ENCODE peak calls at places on chromosome 1, in ten cellular contexts. E is activated CD4-positive, alpha-beta memory T cell treated with anti-CD3 and anti-CD28 coated beads for 36 hours; Z is HT1080; S is fibroblast of mammary gland; A is mesothelial cell of epicardium; T is glutamatergic neuron; L is amniotic stem cell; P is activated T-helper 1 cell treated with anti-CD3 and anti-CD28 coated beads, Interleukin-12 subunit alpha, Interleukin-12 subunit beta, Interleukin-2, Interleukin-4 antibody, amounts not matched to agents 30 ng/mL and 10 ng/mL and 1 ng/mL, durations not matched to agents 14 hours and 24 hours and 36 hours; Y is AG09309; R is NAMALWA. K is an unnamed sample.
A peak's percentile ranks its signal among the peaks of the same experiment; 100 is the strongest.

GRCh38 chr1:60108223-60108622 is 34.7 kb upstream of the C1orf87 start:
- DNase-seq in T (no peak), R (no peak), L (no peak), E (no peak), Z (no peak), A (no peak), S (no peak), P (no peak), Y (no peak), K (no peak)

GRCh38 chr1:151619489-151620093 is 7.7 kb downstream of the SNX27 start:
- DNase-seq in L (no peak), Y (no peak), R (no peak), A (no peak), S (peak; percentile 57), Z (peak; percentile 31), E (no peak), P (no peak), T (no peak), K (no peak)

GRCh38 chr1:9561429-9561828 is 22.2 kb downstream of the SLC25A33 start:
- DNase-seq in Y (peak; percentile 83), T (no peak), P (no peak), L (peak; percentile 62), E (no peak), S (peak; percentile 95), R (peak; percentile 49), A (no peak), Z (peak; percentile 55), K (no peak)

GRCh38 chr1:221810406-221810805 is 68.5 kb upstream of the DUSP10 start:
- DNase-seq in R (no peak), T (no peak), E (no peak), Y (no peak), L (peak; percentile 68), A (no peak), P (no peak), Z (peak; percentile 92), S (peak; percentile 73), K (no peak)

GRCh38 chr1:200818248-200818647 is 54.5 kb upstream of the GPR25 start:
- DNase-seq in A (no peak), Z (no peak), P (no peak), L (no peak), S (no peak), T (no peak), E (no peak), R (no peak), Y (no peak), K (no peak)

GRCh38 chr1:201307760-201308499 is 24.6 kb downstream of the PKP1 start:
- DNase-seq in L (no peak), E (no peak), Y (no peak), Z (no peak), T (no peak), P (no peak), R (no peak), S (no peak), A (no peak), K (no peak)

GRCh38 chr1:234724517-234725176 is 114.7 kb upstream of the IRF2BP2 start:
- DNase-seq in S (no peak), R (no peak), Y (no peak), T (no peak), L (no peak), Z (no peak), E (peak; percentile 47), A (peak; percentile 72), P (peak; percentile 17), K (no peak)

GRCh38 chr1:154423303-154423987 is 18.3 kb downstream of the IL6R start:
- DNase-seq in Y (no peak), P (no peak), L (no peak), Z (peak; percentile 73), E (peak; percentile 79), A (no peak), S (peak; percentile 73), R (no peak), T (no peak), K (no peak)

GRCh38 chr1:221884821-221885220 is 142.9 kb upstream of the DUSP10 start:
- DNase-seq in Y (no peak), L (no peak), A (no peak), P (no peak), S (no peak), R (no peak), T (no peak), Z (no peak), E (no peak), K (no peak)

GRCh38 chr1:6538958-6539357 is 15.4 kb downstream of the NOL9 start:
- DNase-seq in P (no peak), Y (no peak), A (no peak), T (no peak), Z (no peak), S (peak; percentile 53), L (no peak), R (no peak), E (no peak), K (no peak)

GRCh38 chr1:205505791-205506190 is 1.3 kb downstream of the CDK18 start:
- DNase-seq in A (no peak), S (no peak), L (no peak), P (no peak), R (no peak), Y (no peak), Z (no peak), T (no peak), E (no peak), K (no peak)

GRCh38 chr1:111656093-111657017 is 36.8 kb downstream of the RAP1A start:
- DNase-seq in T (no peak), Y (peak; percentile 31), R (peak; percentile 50), S (peak; percentile 73), L (peak; percentile 43), Z (peak; percentile 48), A (no peak), P (no peak), E (no peak), K (no peak)

GRCh38 chr1:177424746-177425145 is 254.0 kb downstream of the BRINP2 start:
- DNase-seq in S (peak; percentile 62), E (no peak), R (no peak), Y (no peak), T (no peak), Z (peak; percentile 24), L (no peak), P (no peak), A (no peak), K (no peak)

GRCh38 chr1:170001266-170001665 is 73.2 kb downstream of the KIFAP3 start:
- DNase-seq in T (no peak), P (no peak), L (no peak), Y (peak; percentile 37), S (no peak), Z (no peak), R (no peak), E (no peak), A (no peak), K (no peak)

GRCh38 chr1:59971464-59971911 is 44.9 kb upstream of the CYP2J2 start:
- DNase-seq in A (peak; percentile 87), P (peak; percentile 15), Z (peak; percentile 56), E (peak; percentile 60), S (peak; percentile 62), L (peak; percentile 39), Y (no peak), R (peak; percentile 56), T (peak; percentile 88), K (peak; percentile 10)

GRCh38 chr1:155130272-155131006 is 2.8 kb downstream of the EFNA1 start:
- DNase-seq in A (no peak), Y (no peak), R (no peak), E (no peak), Z (no peak), L (no peak), S (no peak), T (no peak), P (no peak), K (no peak)

GRCh38 chr1:95323117-95323516 is 89.1 kb downstream of the RWDD3 start:
- DNase-seq in R (no peak), A (no peak), T (no peak), S (peak; percentile 31), Y (no peak), L (no peak), Z (peak; percentile 48), P (no peak), E (no peak), K (no peak)

GRCh38 chr1:3211996-3212395 is 143.0 kb downstream of the PRDM16 start:
- DNase-seq in Y (no peak), Z (no peak), L (no peak), S (no peak), P (no peak), R (no peak), T (no peak), A (no peak), E (no peak), K (no peak)

GRCh38 chr1:247936415-247936814 is 11.7 kb downstream of the OR2AJ1 start:
- DNase-seq in T (no peak), Y (no peak), R (no peak), A (no peak), Z (no peak), L (no peak), P (no peak), S (no peak), E (no peak), K (no peak)

GRCh38 chr1:2595261-2595811 is 8.8 kb downstream of the PRXL2B start:
- DNase-seq in S (no peak), P (no peak), L (no peak), Y (no peak), T (no peak), E (no peak), R (no peak), Z (no peak), A (no peak), K (no peak)

GRCh38 chr1:68168545-68169065 is 63.7 kb downstream of the WLS start:
- DNase-seq in R (no peak), T (no peak), Z (no peak), S (no peak), Y (no peak), A (no peak), L (no peak), E (no peak), P (no peak), K (no peak)

GRCh38 chr1:204080163-204080903 is 7.4 kb downstream of the SOX13 start:
- DNase-seq in P (no peak), A (peak; percentile 79), S (peak; percentile 84), R (no peak), E (no peak), Y (no peak), T (peak; percentile 41), L (peak; percentile 39), Z (peak; percentile 72), K (no peak)

GRCh38 chr1:95287825-95288224 is 53.8 kb downstream of the RWDD3 start:
- DNase-seq in E (no peak), S (no peak), Y (no peak), A (no peak), L (no peak), T (no peak), R (no peak), Z (no peak), P (no peak), K (no peak)

GRCh38 chr1:39668111-39668510 is 3.8 kb downstream of the NT5C1A start:
- DNase-seq in P (no peak), Z (no peak), R (no peak), L (no peak), A (no peak), E (no peak), T (no peak), S (no peak), Y (no peak), K (no peak)

GRCh38 chr1:22275626-22276395 is 132.9 kb upstream of the WNT4 start:
- DNase-seq in P (peak; percentile 10), Y (no peak), S (peak; percentile 49), Z (peak; percentile 55), E (peak; percentile 60), R (peak; percentile 48), A (peak; percentile 81), L (no peak), T (peak; percentile 80), K (peak; percentile 17)

GRCh38 chr1:212221801-212222200 is 63.4 kb upstream of the PPP2R5A start:
- DNase-seq in Y (no peak), S (no peak), P (no peak), R (no peak), Z (no peak), A (no peak), E (no peak), L (no peak), T (no peak), K (no peak)

GRCh38 chr1:94648225-94649007 is 106.9 kb upstream of the F3 start:
- DNase-seq in R (no peak), A (no peak), P (no peak), T (no peak), S (peak; percentile 99), L (no peak), Y (peak; percentile 97), Z (peak; percentile 91), E (no peak), K (no peak)

GRCh38 chr1:44293761-44294315 is 61.2 kb downstream of the ERI3 start:
- DNase-seq in Z (no peak), S (no peak), A (no peak), L (no peak), T (no peak), P (no peak), Y (no peak), E (no peak), R (no peak), K (no peak)